ENCODE peak calls at places on chromosome 1, in seven cellular contexts. One of them, this sample, is unnamed.

GRCh38 chr1:35556494-35557117 is 597 bp downstream of the KIAA0319L start:
- DNase-seq in BE2C: no peak
- DNase-seq in keratinocyte: no peak
- DNase-seq in neural progenitor cell: no peak
- DNase-seq in adrenal gland: no peak
- DNase-seq in prostate gland: no peak
- DNase-seq in naive thymus-derived CD4-positive, alpha-beta T cell: no peak
- DNase-seq in this sample: no peak

GRCh38 chr1:204359474-204360255 is at the start of gene PLEKHA6:
- DNase-seq in BE2C: peak; percentile 92
- DNase-seq in keratinocyte: no peak
- DNase-seq in neural progenitor cell: peak; percentile 71
- DNase-seq in adrenal gland: no peak
- DNase-seq in prostate gland: no peak
- DNase-seq in naive thymus-derived CD4-positive, alpha-beta T cell: no peak
- DNase-seq in this sample: no peak

GRCh38 chr1:31788138-31788824 is 24.1 kb upstream of the ADGRB2 start:
- DNase-seq in BE2C: peak; percentile 91
- DNase-seq in keratinocyte: peak; percentile 75
- DNase-seq in neural progenitor cell: peak; percentile 97
- DNase-seq in adrenal gland: peak; percentile 97
- DNase-seq in prostate gland: peak; percentile 93
- DNase-seq in naive thymus-derived CD4-positive, alpha-beta T cell: peak; percentile 83
- DNase-seq in this sample: peak; percentile 91

GRCh38 chr1:32393832-32394140 is 455 bp downstream of the BSDC1 start:
- DNase-seq in BE2C: no peak
- DNase-seq in keratinocyte: no peak
- DNase-seq in neural progenitor cell: peak; percentile 75
- DNase-seq in adrenal gland: no peak
- DNase-seq in prostate gland: peak; percentile 50
- DNase-seq in naive thymus-derived CD4-positive, alpha-beta T cell: no peak
- DNase-seq in this sample: no peak

GRCh38 chr1:184485731-184486723 is 99.2 kb downstream of the C1orf21 start:
- DNase-seq in BE2C: no peak
- DNase-seq in keratinocyte: no peak
- DNase-seq in neural progenitor cell: no peak
- DNase-seq in adrenal gland: peak; percentile 41
- DNase-seq in prostate gland: no peak
- DNase-seq in naive thymus-derived CD4-positive, alpha-beta T cell: no peak
- DNase-seq in this sample: no peak

GRCh38 chr1:2255420-2256369 is 27.6 kb downstream of the SKI start:
- DNase-seq in BE2C: no peak
- DNase-seq in keratinocyte: peak; percentile 44
- DNase-seq in neural progenitor cell: no peak
- DNase-seq in adrenal gland: peak; percentile 56
- DNase-seq in prostate gland: no peak
- DNase-seq in naive thymus-derived CD4-positive, alpha-beta T cell: peak; percentile 59
- DNase-seq in this sample: no peak

GRCh38 chr1:23168079-23168461 is 586 bp downstream of the LUZP1 start:
- DNase-seq in BE2C: peak; percentile 32
- DNase-seq in keratinocyte: no peak
- DNase-seq in neural progenitor cell: no peak
- DNase-seq in adrenal gland: peak; percentile 42
- DNase-seq in prostate gland: peak; percentile 22
- DNase-seq in naive thymus-derived CD4-positive, alpha-beta T cell: no peak
- DNase-seq in this sample: peak; percentile 63

GRCh38 chr1:12007204-12007603 is 12.1 kb upstream of the MIIP start:
- DNase-seq in BE2C: no peak
- DNase-seq in keratinocyte: no peak
- DNase-seq in neural progenitor cell: no peak
- DNase-seq in adrenal gland: no peak
- DNase-seq in prostate gland: no peak
- DNase-seq in naive thymus-derived CD4-positive, alpha-beta T cell: no peak
- DNase-seq in this sample: no peak

GRCh38 chr1:109258481-109259466 is 9.4 kb downstream of the CELSR2 start:
- DNase-seq in BE2C: no peak
- DNase-seq in keratinocyte: no peak
- DNase-seq in neural progenitor cell: no peak
- DNase-seq in adrenal gland: no peak
- DNase-seq in prostate gland: no peak
- DNase-seq in naive thymus-derived CD4-positive, alpha-beta T cell: no peak
- DNase-seq in this sample: no peak

GRCh38 chr1:199168895-199169294 is 530.1 kb downstream of the PTPRC start:
- DNase-seq in BE2C: no peak
- DNase-seq in keratinocyte: no peak
- DNase-seq in neural progenitor cell: no peak
- DNase-seq in adrenal gland: no peak
- DNase-seq in prostate gland: no peak
- DNase-seq in naive thymus-derived CD4-positive, alpha-beta T cell: no peak
- DNase-seq in this sample: no peak
- H3K4me1 ChIP-seq in BE2C: peaks cover 1% of the 10 kb centered on the region
- H3K4me1 ChIP-seq in keratinocyte: no peaks in the 10 kb centered on the region
- H3K4me1 ChIP-seq in neural progenitor cell: no peaks in the 10 kb centered on the region
- H3K4me1 ChIP-seq in adrenal gland: no peaks in the 10 kb centered on the region
- H3K4me1 ChIP-seq in prostate gland: no peaks in the 10 kb centered on the region
- H3K4me1 ChIP-seq in naive thymus-derived CD4-positive, alpha-beta T cell: peaks cover 41% of the 10 kb centered on the region
- H3K4me1 ChIP-seq in this sample: no peaks in the 10 kb centered on the region

DNA sequence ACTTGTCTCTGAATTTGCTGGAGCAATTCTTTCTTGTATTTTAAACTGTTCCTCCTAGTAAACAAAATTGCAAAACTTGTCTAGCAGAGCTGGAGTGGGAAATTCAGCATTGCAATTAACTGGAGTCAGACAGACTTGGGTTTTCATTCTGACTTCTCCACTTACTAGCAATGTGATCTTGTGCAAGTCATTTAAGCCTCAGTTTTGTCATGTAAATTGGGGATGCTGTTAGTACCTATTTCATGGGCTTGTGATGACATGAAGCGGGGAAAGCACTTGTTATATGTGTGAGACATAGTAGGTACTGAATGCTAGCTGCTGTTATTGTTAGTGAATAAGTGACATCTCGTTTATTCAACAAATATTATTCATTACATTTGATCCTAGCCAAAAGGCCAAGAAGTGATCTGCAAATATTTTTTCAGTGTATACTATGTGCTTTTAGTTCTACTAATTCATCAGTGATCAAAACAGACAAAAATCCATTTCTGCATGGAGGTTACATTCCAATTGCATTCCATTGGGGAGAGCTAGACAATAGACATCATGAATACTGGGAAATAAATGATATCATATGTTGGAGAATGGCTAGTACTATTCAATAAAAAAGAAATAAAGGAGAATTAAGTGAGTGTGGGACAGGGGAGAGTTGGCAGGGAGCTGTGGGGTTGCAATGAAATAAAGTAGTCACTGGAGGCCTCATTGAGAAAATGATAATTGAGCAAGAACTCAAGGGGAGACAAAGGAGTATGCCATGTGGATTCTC is 47.1 kb downstream of the CACHD1 start:
- DNase-seq in BE2C: no peak
- DNase-seq in keratinocyte: no peak
- DNase-seq in neural progenitor cell: no peak
- DNase-seq in adrenal gland: no peak
- DNase-seq in prostate gland: no peak
- DNase-seq in naive thymus-derived CD4-positive, alpha-beta T cell: no peak
- DNase-seq in this sample: no peak
- H3K4me1 ChIP-seq in BE2C: no peaks in the 10 kb centered on the region
- H3K4me1 ChIP-seq in keratinocyte: peaks cover 12% of the 10 kb centered on the region
- H3K4me1 ChIP-seq in neural progenitor cell: peaks cover 73% of the 10 kb centered on the region
- H3K4me1 ChIP-seq in adrenal gland: peaks cover 61% of the 10 kb centered on the region
- H3K4me1 ChIP-seq in prostate gland: no peaks in the 10 kb centered on the region
- H3K4me1 ChIP-seq in naive thymus-derived CD4-positive, alpha-beta T cell: no peaks in the 10 kb centered on the region
- H3K4me1 ChIP-seq in this sample: peaks cover 28% of the 10 kb centered on the region

GRCh38 chr1:16151985-16152384 is 3.9 kb downstream of the EPHA2 start:
- DNase-seq in BE2C: no peak
- DNase-seq in keratinocyte: no peak
- DNase-seq in neural progenitor cell: no peak
- DNase-seq in adrenal gland: no peak
- DNase-seq in prostate gland: no peak
- DNase-seq in naive thymus-derived CD4-positive, alpha-beta T cell: no peak
- DNase-seq in this sample: no peak

GRCh38 chr1:16150508-16150907 is 5.4 kb downstream of the EPHA2 start:
- DNase-seq in BE2C: no peak
- DNase-seq in keratinocyte: no peak
- DNase-seq in neural progenitor cell: no peak
- DNase-seq in adrenal gland: no peak
- DNase-seq in prostate gland: no peak
- DNase-seq in naive thymus-derived CD4-positive, alpha-beta T cell: no peak
- DNase-seq in this sample: no peak

GRCh38 chr1:16149702-16150488 is 6.0 kb downstream of the EPHA2 start:
- DNase-seq in BE2C: no peak
- DNase-seq in keratinocyte: no peak
- DNase-seq in neural progenitor cell: no peak
- DNase-seq in adrenal gland: no peak
- DNase-seq in prostate gland: no peak
- DNase-seq in naive thymus-derived CD4-positive, alpha-beta T cell: no peak
- DNase-seq in this sample: no peak

GRCh38 chr1:16152521-16153087 is 3.3 kb downstream of the EPHA2 start:
- DNase-seq in BE2C: no peak
- DNase-seq in keratinocyte: no peak
- DNase-seq in neural progenitor cell: peak; percentile 82
- DNase-seq in adrenal gland: no peak
- DNase-seq in prostate gland: no peak
- DNase-seq in naive thymus-derived CD4-positive, alpha-beta T cell: no peak
- DNase-seq in this sample: no peak

DNA sequence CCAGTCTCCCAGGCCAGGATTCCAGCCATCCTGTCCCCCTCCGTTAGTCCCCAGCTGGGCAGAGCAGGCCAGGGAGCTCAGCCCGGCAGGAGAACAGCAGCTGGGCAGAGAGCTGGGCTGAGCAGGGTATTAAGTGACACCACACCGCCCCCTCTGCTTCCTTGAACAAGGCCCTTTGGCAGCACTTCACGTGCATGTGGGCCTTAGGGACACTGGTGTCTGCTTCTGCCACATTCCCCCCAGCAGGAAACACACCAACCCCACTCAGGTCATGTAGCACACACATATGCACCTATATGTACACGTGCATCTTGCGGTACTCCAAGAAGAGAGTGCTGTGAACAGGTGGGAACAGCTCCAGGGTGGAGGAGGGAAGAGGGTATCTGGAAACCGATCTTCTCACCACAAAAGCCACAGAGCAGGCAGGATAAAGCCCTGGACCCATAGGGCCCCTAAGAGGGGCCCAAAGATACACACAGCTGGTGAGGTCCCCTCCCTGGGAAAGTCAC is 4.6 kb downstream of the EPHA2 start:
- DNase-seq in BE2C: no peak
- DNase-seq in keratinocyte: no peak
- DNase-seq in neural progenitor cell: peak; percentile 63
- DNase-seq in adrenal gland: peak; percentile 55
- DNase-seq in prostate gland: no peak
- DNase-seq in naive thymus-derived CD4-positive, alpha-beta T cell: no peak
- DNase-seq in this sample: no peak
- H3K4me1 ChIP-seq in BE2C: no peaks in the 10 kb centered on the region
- H3K4me1 ChIP-seq in keratinocyte: peaks cover 64% of the 10 kb centered on the region
- H3K4me1 ChIP-seq in neural progenitor cell: peaks cover 54% of the 10 kb centered on the region
- H3K4me1 ChIP-seq in adrenal gland: peaks cover 59% of the 10 kb centered on the region
- H3K4me1 ChIP-seq in prostate gland: no peaks in the 10 kb centered on the region
- H3K4me1 ChIP-seq in naive thymus-derived CD4-positive, alpha-beta T cell: peaks cover 11% of the 10 kb centered on the region
- H3K4me1 ChIP-seq in this sample: no peaks in the 10 kb centered on the region

GRCh38 chr1:237542525-237543418 is 347.9 kb downstream of the ZP4 start:
- DNase-seq in BE2C: no peak
- DNase-seq in keratinocyte: no peak
- DNase-seq in neural progenitor cell: no peak
- DNase-seq in adrenal gland: no peak
- DNase-seq in prostate gland: no peak
- DNase-seq in naive thymus-derived CD4-positive, alpha-beta T cell: no peak
- DNase-seq in this sample: no peak

DNA sequence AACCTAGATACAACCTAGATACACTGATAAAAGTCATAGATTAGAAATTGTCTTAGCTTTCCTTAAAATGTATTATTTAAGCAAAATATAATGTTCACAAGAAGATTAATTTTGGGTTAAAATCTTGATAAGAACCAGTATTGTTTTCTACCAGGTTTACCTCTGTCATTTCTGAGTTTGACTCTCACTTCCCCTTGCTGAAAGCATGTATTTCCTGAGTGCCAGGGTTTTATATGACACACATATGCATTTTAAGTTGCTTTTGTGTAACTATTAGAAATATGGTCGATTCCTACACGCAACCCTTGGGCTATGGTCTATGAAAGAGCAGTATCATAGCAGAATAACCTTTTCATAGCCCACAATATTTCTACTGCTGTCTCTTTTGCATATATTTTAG is 351.7 kb downstream of the ZP4 start:
- DNase-seq in BE2C: no peak
- DNase-seq in keratinocyte: no peak
- DNase-seq in neural progenitor cell: no peak
- DNase-seq in adrenal gland: no peak
- DNase-seq in prostate gland: no peak
- DNase-seq in naive thymus-derived CD4-positive, alpha-beta T cell: no peak
- DNase-seq in this sample: no peak
- H3K4me1 ChIP-seq in BE2C: peaks cover 3% of the 10 kb centered on the region
- H3K4me1 ChIP-seq in keratinocyte: no peaks in the 10 kb centered on the region
- H3K4me1 ChIP-seq in neural progenitor cell: no peaks in the 10 kb centered on the region
- H3K4me1 ChIP-seq in adrenal gland: no peaks in the 10 kb centered on the region
- H3K4me1 ChIP-seq in prostate gland: no peaks in the 10 kb centered on the region
- H3K4me1 ChIP-seq in naive thymus-derived CD4-positive, alpha-beta T cell: no peaks in the 10 kb centered on the region
- H3K4me1 ChIP-seq in this sample: no peaks in the 10 kb centered on the region

GRCh38 chr1:198925575-198925974 is 286.7 kb downstream of the PTPRC start:
- DNase-seq in BE2C: no peak
- DNase-seq in keratinocyte: no peak
- DNase-seq in neural progenitor cell: no peak
- DNase-seq in adrenal gland: no peak
- DNase-seq in prostate gland: no peak
- DNase-seq in naive thymus-derived CD4-positive, alpha-beta T cell: no peak
- DNase-seq in this sample: no peak
- H3K4me1 ChIP-seq in BE2C: peaks cover 5% of the 10 kb centered on the region
- H3K4me1 ChIP-seq in keratinocyte: peaks cover 10% of the 10 kb centered on the region
- H3K4me1 ChIP-seq in neural progenitor cell: peaks cover 3% of the 10 kb centered on the region
- H3K4me1 ChIP-seq in adrenal gland: peaks cover 29% of the 10 kb centered on the region
- H3K4me1 ChIP-seq in prostate gland: no peaks in the 10 kb centered on the region
- H3K4me1 ChIP-seq in naive thymus-derived CD4-positive, alpha-beta T cell: peaks cover 4% of the 10 kb centered on the region
- H3K4me1 ChIP-seq in this sample: no peaks in the 10 kb centered on the region